ENCODE peak calls at places on chromosomes 3 and 15, in eight cellular contexts. U, C, N, D, E, Q, T and R are unnamed samples.

GRCh38 chr15:88982304-88982945 is 69.2 kb upstream of the MFGE8 start:
- DNase-seq in U (no peak), C (no peak), N (no peak), D (peak; percentile 94), E (no peak), Q (no peak), T (no peak), R (peak; percentile 11)

GRCh38 chr3:32910954-32911353 is 40.5 kb upstream of the CCR4 start:
- DNase-seq in U (no peak), C (no peak), N (no peak), D (peak; percentile 31), E (no peak), Q (no peak), T (no peak), R (no peak)

GRCh38 chr15:57057134-57057930 is 138.9 kb downstream of the TCF12 start:
- DNase-seq in U (no peak), C (no peak), N (no peak), D (no peak), E (no peak), Q (no peak), T (no peak), R (no peak)

GRCh38 chr3:171982829-171983228 is 56.5 kb upstream of the FNDC3B start:
- DNase-seq in U (no peak), C (no peak), N (no peak), D (peak; percentile 66), E (peak; percentile 43), Q (no peak), T (no peak), R (no peak)

GRCh38 chr3:150455341-150455740 is 47.2 kb downstream of the TSC22D2 start:
- DNase-seq in U (no peak), C (no peak), N (no peak), D (no peak), E (no peak), Q (no peak), T (no peak), R (no peak)

GRCh38 chr15:34241376-34242350 is 16.8 kb downstream of the EMC4 start:
- DNase-seq in U (no peak), C (no peak), N (peak; percentile 48), D (peak; percentile 67), E (no peak), Q (no peak), T (no peak), R (peak; percentile 26)

GRCh38 chr3:143226678-143227291 is 107.2 kb downstream of the CHST2 start:
- DNase-seq in U (no peak), C (no peak), N (peak; percentile 69), D (no peak), E (no peak), Q (no peak), T (peak; percentile 44), R (no peak)

GRCh38 chr3:59406943-59407342 is 357.1 kb upstream of the CFAP20DC start:
- DNase-seq in U (no peak), C (no peak), N (no peak), D (no peak), E (no peak), Q (no peak), T (no peak), R (no peak)

GRCh38 chr3:34782876-34783275 is 856.4 kb upstream of the ARPP21 start:
- DNase-seq in U (no peak), C (no peak), N (no peak), D (no peak), E (no peak), Q (no peak), T (no peak), R (no peak)

GRCh38 chr3:33317963-33318708 is 40.9 kb downstream of the FBXL2 start:
- DNase-seq in U (no peak), C (no peak), N (no peak), D (peak; percentile 10), E (no peak), Q (no peak), T (no peak), R (no peak)

GRCh38 chr3:100754563-100755334 is 45.5 kb downstream of the TFG start:
- DNase-seq in U (no peak), C (no peak), N (no peak), D (peak; percentile 18), E (no peak), Q (no peak), T (no peak), R (no peak)

GRCh38 chr15:29913528-29914135 is 91.4 kb upstream of the TJP1 start:
- DNase-seq in U (no peak), C (no peak), N (no peak), D (peak; percentile 60), E (no peak), Q (no peak), T (no peak), R (no peak)

GRCh38 chr3:158101330-158102218 is 4.6 kb downstream of the SHOX2 start:
- DNase-seq in U (no peak), C (no peak), N (no peak), D (no peak), E (no peak), Q (no peak), T (no peak), R (no peak)

GRCh38 chr3:185717627-185718330 is 107.1 kb downstream of the IGF2BP2 start:
- DNase-seq in U (no peak), C (no peak), N (no peak), D (no peak), E (no peak), Q (no peak), T (no peak), R (no peak)

GRCh38 chr3:33186524-33187367 is 31.9 kb downstream of the SUSD5 start:
- DNase-seq in U (no peak), C (no peak), N (no peak), D (no peak), E (no peak), Q (no peak), T (no peak), R (no peak)

GRCh38 chr3:185730550-185730949 is 94.3 kb downstream of the IGF2BP2 start:
- DNase-seq in U (no peak), C (no peak), N (no peak), D (no peak), E (no peak), Q (no peak), T (no peak), R (no peak)

GRCh38 chr3:13648060-13648743 is 99.3 kb downstream of the FBLN2 start:
- DNase-seq in U (peak; percentile 92), C (peak; percentile 72), N (peak; percentile 56), D (peak; percentile 87), E (peak; percentile 22), Q (peak; percentile 77), T (peak; percentile 80), R (peak; percentile 81)

GRCh38 chr15:42110367-42110766 is 16.0 kb upstream of the PLA2G4D start:
- DNase-seq in U (no peak), C (no peak), N (no peak), D (no peak), E (no peak), Q (no peak), T (no peak), R (no peak)